ENCODE peak calls at places on chromosome 18, in five cellular contexts. M is aorta, C is T follicular helper cell, W is T-cell, N is mesendoderm. I is an unnamed sample.

GRCh38 chr18:13447621-13448020 is 229.1 kb downstream of the LDLRAD4 start:
- DNase-seq in W (no peak), C (no peak), M (peak), N (peak), I (no peak)

GRCh38 chr18:48975221-48975816 is 24.6 kb upstream of the SMAD7 start:
- DNase-seq in N (peak), C (no peak), M (no peak), W (no peak), I (no peak)

GRCh38 chr18:10912790-10913560 is 236.4 kb downstream of the PIEZO2 start:
- DNase-seq in N (no peak), W (no peak), M (no peak), C (no peak), I (no peak)

GRCh38 chr18:75393721-75394120 is 33.8 kb downstream of the SMIM21 start:
- DNase-seq in C (no peak), N (no peak), M (no peak), W (no peak), I (no peak)

GRCh38 chr18:55900380-55900779 is 312.4 kb upstream of the TCF4 start:
- DNase-seq in N (no peak), M (no peak), C (no peak), W (no peak), I (no peak)

GRCh38 chr18:2522112-2522511 is 49.2 kb downstream of the METTL4 start:
- DNase-seq in W (no peak), M (no peak), N (no peak), C (no peak), I (no peak)

GRCh38 chr18:5841518-5841917 is 53.8 kb downstream of the TMEM200C start:
- DNase-seq in C (no peak), N (no peak), M (no peak), W (no peak), I (no peak)

GRCh38 chr18:68660355-68661183 is 54.3 kb downstream of the TMX3 start:
- DNase-seq in W (no peak), C (no peak), M (no peak), N (peak), I (no peak)

GRCh38 chr18:58088723-58089074 is 44.7 kb downstream of the NEDD4L start:
- DNase-seq in C (no peak), N (no peak), M (no peak), W (no peak), I (no peak)

GRCh38 chr18:38526922-38527321 is 961.3 kb upstream of the CELF4 start:
- DNase-seq in W (no peak), N (no peak), C (no peak), M (no peak), I (no peak)

GRCh38 chr18:21914739-21915319 is 174.2 kb downstream of the MIB1 start:
- DNase-seq in W (no peak), M (no peak), N (peak), C (no peak), I (no peak)

GRCh38 chr18:12890964-12891363 is 6.9 kb upstream of the PTPN2 start:
- DNase-seq in N (no peak), M (no peak), W (no peak), C (no peak), I (no peak)

GRCh38 chr18:48897531-48897930 is 53.2 kb downstream of the SMAD7 start:
- DNase-seq in N (no peak), M (no peak), W (no peak), C (no peak), I (no peak)

GRCh38 chr18:51251625-51252024 is 54.1 kb upstream of the MEX3C start:
- DNase-seq in N (no peak), M (no peak), C (no peak), W (no peak), I (peak)

GRCh38 chr18:27922780-27923179 is 254.2 kb downstream of the CDH2 start:
- DNase-seq in C (no peak), W (no peak), N (no peak), M (no peak), I (no peak)

GRCh38 chr18:61710082-61710620 is 182.7 kb downstream of the RNF152 start:
- DNase-seq in N (peak), M (no peak), C (no peak), W (no peak), I (no peak)

GRCh38 chr18:47215554-47216138 is 35.8 kb downstream of the SKOR2 start:
- DNase-seq in M (no peak), N (peak), C (no peak), W (no peak), I (no peak)

GRCh38 chr18:74493689-74494088 is 2.5 kb upstream of the CNDP2 start:
- DNase-seq in C (peak), M (no peak), N (peak), W (peak), I (no peak)

GRCh38 chr18:28132084-28132483 is 44.8 kb downstream of the CDH2 start:
- DNase-seq in W (no peak), N (peak), C (no peak), M (no peak), I (no peak)

GRCh38 chr18:22814329-22814703 is 118.8 kb upstream of the RBBP8 start:
- DNase-seq in N (no peak), W (no peak), C (no peak), M (no peak), I (no peak)

GRCh38 chr18:13613591-13614317 is 112.6 kb downstream of the FAM210A start:
- DNase-seq in C (no peak), N (no peak), W (no peak), M (no peak), I (peak)

GRCh38 chr18:28399781-28400362 is 222.9 kb upstream of the CDH2 start:
- DNase-seq in N (no peak), W (no peak), M (no peak), C (no peak), I (no peak)

GRCh38 chr18:9720327-9720726 is 12.2 kb downstream of the RAB31 start:
- DNase-seq in N (no peak), W (no peak), M (no peak), C (no peak), I (no peak)

GRCh38 chr18:9691235-9691634 is 16.9 kb upstream of the RAB31 start:
- DNase-seq in W (no peak), N (no peak), M (no peak), C (no peak), I (no peak)

GRCh38 chr18:21115519-21116411 is 4.2 kb upstream of the ROCK1 start:
- DNase-seq in N (peak), C (no peak), M (no peak), W (no peak), I (no peak)

GRCh38 chr18:46343940-46344372 is 239.8 kb downstream of the HAUS1 start:
- DNase-seq in N (peak), C (peak), W (peak), M (peak), I (peak)